ENCODE peak calls at places on chromosomes 2 and 18, in five cellular contexts. U, S, V, J and C are unnamed samples.

GRCh38 chr2:55093381-55093780 is 43.1 kb upstream of the RTN4 start:
- DNase-seq in V (no peak), J (no peak), U (no peak), S (peak; percentile 68), C (no peak)

GRCh38 chr2:162968306-162968705 is 129.7 kb upstream of the KCNH7 start:
- DNase-seq in V (no peak), U (no peak), J (no peak), S (no peak), C (no peak)

GRCh38 chr2:8219096-8219495 is 462.8 kb upstream of the ID2 start:
- DNase-seq in U (no peak), J (no peak), S (no peak), V (no peak), C (no peak)

GRCh38 chr2:44166096-44166495 is 2.6 kb upstream of the PPM1B start:
- DNase-seq in U (peak; percentile 52), S (no peak), V (no peak), J (no peak), C (no peak)

GRCh38 chr18:68714707-68715496 is at the start of gene TMX3:
- DNase-seq in V (peak; percentile 71), U (peak; percentile 98), J (peak; percentile 86), S (peak; percentile 81), C (peak; percentile 84)

GRCh38 chr2:156930423-156930822 is 327.1 kb upstream of the GALNT5 start:
- DNase-seq in U (no peak), V (no peak), S (no peak), J (no peak), C (no peak)

GRCh38 chr2:226256237-226256636 is 543.4 kb downstream of the IRS1 start:
- DNase-seq in J (no peak), U (no peak), S (peak; percentile 62), V (no peak), C (no peak)

GRCh38 chr2:78999410-78999809 is 26.1 kb upstream of the REG3G start:
- DNase-seq in S (no peak), J (no peak), V (no peak), U (no peak), C (no peak)

GRCh38 chr2:232405943-232406510 is 617 bp upstream of the ALPG start:
- DNase-seq in J (no peak), V (no peak), U (no peak), S (no peak), C (no peak)

GRCh38 chr2:62801814-62802524 is 96.5 kb downstream of the EHBP1 start:
- DNase-seq in U (no peak), J (no peak), V (no peak), S (no peak), C (no peak)

GRCh38 chr2:155377178-155377780 is 678.8 kb downstream of the KCNJ3 start:
- DNase-seq in U (no peak), V (no peak), S (no peak), J (no peak), C (no peak)

GRCh38 chr2:86295071-86295470 is 42.4 kb downstream of the REEP1 start:
- DNase-seq in U (no peak), V (no peak), S (no peak), J (no peak), C (no peak)

GRCh38 chr2:86290596-86291327 is 46.7 kb downstream of the REEP1 start:
- DNase-seq in V (no peak), J (no peak), S (no peak), U (no peak), C (no peak)

GRCh38 chr2:86293612-86294011 is 43.8 kb downstream of the REEP1 start:
- DNase-seq in U (no peak), S (no peak), V (no peak), J (no peak), C (no peak)

GRCh38 chr2:86292571-86293515 is 44.6 kb downstream of the REEP1 start:
- DNase-seq in U (no peak), V (no peak), S (no peak), J (no peak), C (no peak)

DNA sequence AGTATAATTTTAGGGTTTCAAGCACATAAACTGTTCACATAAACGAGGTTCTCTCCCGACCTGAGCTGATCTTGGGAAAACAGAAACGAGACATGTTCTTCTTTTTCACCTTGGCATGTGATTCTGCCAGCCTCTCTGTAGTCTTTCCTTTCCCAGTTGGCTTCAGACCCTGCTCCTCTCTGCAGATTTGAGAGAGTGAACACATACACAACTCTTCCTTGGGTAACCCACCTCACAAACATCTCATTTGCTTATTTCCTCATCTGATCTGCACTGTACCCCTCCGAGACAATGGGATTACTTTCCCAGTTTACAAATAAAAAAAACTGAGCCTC is 46.1 kb downstream of the REEP1 start:
- DNase-seq in J (no peak), V (no peak), S (no peak), U (no peak), C (no peak)
- H3K27ac ChIP-seq in J (no peak overlapping the region), V (no peak overlapping the region), S (no peak overlapping the region), U (no peak overlapping the region), C (no peak overlapping the region)

GRCh38 chr18:13370995-13371625 is 152.6 kb downstream of the LDLRAD4 start:
- DNase-seq in U (no peak), J (no peak), V (no peak), S (no peak), C (no peak)

GRCh38 chr18:13368080-13368813 is 149.7 kb downstream of the LDLRAD4 start:
- DNase-seq in V (no peak), S (no peak), U (no peak), J (no peak), C (no peak)

GRCh38 chr18:13369756-13370510 is 151.4 kb downstream of the LDLRAD4 start:
- DNase-seq in U (no peak), V (no peak), S (peak; percentile 17), J (no peak), C (no peak)

GRCh38 chr18:13366977-13367892 is 148.7 kb downstream of the LDLRAD4 start:
- DNase-seq in V (no peak), U (no peak), J (no peak), S (no peak), C (no peak)

DNA sequence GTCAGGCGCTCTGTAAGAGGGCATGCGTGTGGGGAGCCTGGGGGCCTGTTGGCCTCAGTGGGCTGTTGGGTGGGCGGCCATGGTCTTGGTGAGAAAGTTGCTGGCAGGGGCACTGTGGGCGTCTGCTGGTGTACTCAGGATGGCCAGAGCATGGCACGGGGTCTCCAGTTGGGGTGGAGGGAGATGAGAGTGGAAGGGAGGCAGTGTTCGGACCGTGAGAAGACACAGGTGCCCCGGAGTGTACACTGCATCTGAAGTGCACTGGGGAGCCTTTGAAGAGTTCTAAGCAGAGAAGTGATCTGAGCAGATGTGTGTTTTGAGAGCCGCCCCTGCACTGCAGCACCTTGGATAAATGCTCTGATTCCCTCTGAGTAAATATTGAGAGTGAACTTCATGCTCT is 150.8 kb downstream of the LDLRAD4 start:
- DNase-seq in V (no peak), S (no peak), U (no peak), J (no peak), C (no peak)
- H3K27ac ChIP-seq in V (no peak overlapping the region), S (no peak overlapping the region), U (no peak overlapping the region), J (no peak overlapping the region), C (no peak overlapping the region)

DNA sequence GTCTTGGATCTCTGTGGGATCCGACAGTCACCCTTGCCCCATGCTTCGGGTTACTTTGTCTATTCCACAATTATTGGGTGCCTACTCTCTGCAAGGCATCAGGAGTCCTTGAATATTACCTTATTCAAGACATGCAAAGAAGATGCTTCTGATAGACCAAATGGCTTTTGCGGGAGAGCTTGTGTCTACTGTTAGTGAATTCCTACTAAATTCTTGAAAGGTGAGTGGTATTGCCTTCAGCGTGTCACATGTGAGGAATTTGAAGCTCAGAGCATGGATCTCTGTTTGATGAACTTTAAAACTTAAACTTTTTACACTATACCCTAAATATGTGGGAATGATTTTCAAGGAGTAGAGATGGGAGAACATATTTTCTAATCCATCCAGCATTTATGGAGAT is 184.4 kb downstream of the LTBP1 start:
- DNase-seq in U (no peak), S (no peak), V (no peak), J (no peak), C (no peak)
- H3K27ac ChIP-seq in U (no peak overlapping the region), S (peak overlapping the region; percentile 9), V (no peak overlapping the region), J (no peak overlapping the region), C (no peak overlapping the region)

GRCh38 chr2:85435220-85435958 is 16.9 kb downstream of the SH2D6 start:
- DNase-seq in V (no peak), J (no peak), U (peak; percentile 50), S (no peak), C (peak; percentile 12)

GRCh38 chr2:85434677-85435076 is 16.2 kb downstream of the SH2D6 start:
- DNase-seq in J (no peak), V (no peak), U (peak; percentile 66), S (no peak), C (no peak)

GRCh38 chr2:85430780-85431601 is 12.5 kb downstream of the SH2D6 start:
- DNase-seq in U (peak; percentile 46), V (no peak), J (no peak), S (no peak), C (peak; percentile 86)

GRCh38 chr2:85431787-85432186 is 13.3 kb downstream of the SH2D6 start:
- DNase-seq in V (no peak), J (no peak), S (no peak), U (peak; percentile 42), C (no peak)

DNA sequence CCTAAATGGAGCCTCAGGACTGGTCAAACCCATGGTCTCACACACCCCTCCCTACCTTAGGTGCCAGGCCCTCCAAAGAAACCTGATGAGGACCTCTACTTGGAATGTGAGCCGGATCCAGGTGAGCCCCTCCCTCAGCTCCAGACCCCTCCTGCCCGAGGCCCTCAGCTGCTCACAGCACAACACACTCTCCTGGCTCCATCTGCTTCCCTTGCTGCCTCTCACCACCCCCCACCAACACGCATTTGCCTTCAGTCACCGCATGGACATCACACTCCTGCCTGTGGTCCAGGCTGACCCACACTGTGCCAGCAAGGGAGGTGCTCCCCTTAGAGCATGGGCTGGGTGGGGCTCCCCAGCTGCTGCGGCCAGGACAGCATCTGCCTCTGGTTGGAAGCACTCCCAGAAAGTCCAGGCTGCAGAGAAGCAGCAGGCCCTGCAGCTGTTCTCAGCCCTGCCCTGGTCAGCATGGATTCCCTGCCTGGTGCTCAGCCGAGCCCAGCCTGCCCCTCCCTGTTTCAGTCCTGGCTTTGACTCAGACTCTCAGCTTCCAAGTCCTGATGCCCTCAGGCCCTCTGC is 15.1 kb downstream of the SH2D6 start:
- DNase-seq in V (peak; percentile 72), J (peak; percentile 61), S (no peak), U (peak; percentile 95), C (peak; percentile 83)
- H3K27ac ChIP-seq in V (peak overlapping the region; percentile 96), J (peak overlapping the region; percentile 67), S (no peak overlapping the region), U (peak overlapping the region; percentile 33), C (peak overlapping the region; percentile 94)

GRCh38 chr18:76460482-76460881 is 34.6 kb downstream of the ZNF516 start:
- DNase-seq in V (peak; percentile 10), U (no peak), S (no peak), J (no peak), C (no peak)
- H3K27ac ChIP-seq in V (peak overlapping the region; percentile 83), U (no peak overlapping the region), S (peak overlapping the region; percentile 56), J (no peak overlapping the region), C (no peak overlapping the region)

GRCh38 chr2:239307221-239307569 is 93.6 kb downstream of the HDAC4 start:
- DNase-seq in U (no peak), V (no peak), S (no peak), J (no peak), C (no peak)

GRCh38 chr2:239306274-239307220 is 94.3 kb downstream of the HDAC4 start:
- DNase-seq in J (no peak), U (peak; percentile 31), S (no peak), V (no peak), C (no peak)

GRCh38 chr2:239305222-239305575 is 95.6 kb downstream of the HDAC4 start:
- DNase-seq in S (no peak), U (no peak), V (peak; percentile 55), J (no peak), C (no peak)

GRCh38 chr2:239304533-239305221 is 96.1 kb downstream of the HDAC4 start:
- DNase-seq in J (no peak), U (no peak), V (no peak), S (no peak), C (no peak)

GRCh38 chr2:239305771-239306170 is 95.0 kb downstream of the HDAC4 start:
- DNase-seq in U (no peak), J (no peak), S (no peak), V (no peak), C (no peak)
- H3K27ac ChIP-seq in U (no peak overlapping the region), J (no peak overlapping the region), S (no peak overlapping the region), V (no peak overlapping the region), C (no peak overlapping the region)